ENCODE peak calls at places on chromosomes 1 and 21, in four cellular contexts. One of them, this sample, is unnamed.

GRCh38 chr21:37702241-37702640 is 214.0 kb downstream of the KCNJ6 start:
- DNase-seq in astrocyte of the spinal cord: no peak
- DNase-seq in heart left ventricle: no peak
- DNase-seq in left ventricle myocardium inferior: no peak
- DNase-seq in this sample: no peak

GRCh38 chr1:189616893-189617292 is 860.8 kb downstream of the BRINP3 start:
- DNase-seq in astrocyte of the spinal cord: peak
- DNase-seq in heart left ventricle: no peak
- DNase-seq in left ventricle myocardium inferior: no peak
- DNase-seq in this sample: no peak

GRCh38 chr1:169874229-169874628 is 19.5 kb downstream of the SCYL3 start:
- DNase-seq in astrocyte of the spinal cord: peak
- DNase-seq in heart left ventricle: no peak
- DNase-seq in left ventricle myocardium inferior: no peak
- DNase-seq in this sample: peak

GRCh38 chr1:76944942-76945341 is 77.7 kb downstream of the ST6GALNAC5 start:
- DNase-seq in astrocyte of the spinal cord: peak
- DNase-seq in heart left ventricle: no peak
- DNase-seq in left ventricle myocardium inferior: no peak
- DNase-seq in this sample: no peak

GRCh38 chr1:22259581-22260282 is 116.8 kb upstream of the WNT4 start:
- DNase-seq in astrocyte of the spinal cord: peak
- DNase-seq in heart left ventricle: no peak
- DNase-seq in left ventricle myocardium inferior: no peak
- DNase-seq in this sample: no peak

GRCh38 chr1:89121641-89122040 is 4.3 kb downstream of the GBP2 start:
- DNase-seq in astrocyte of the spinal cord: no peak
- DNase-seq in heart left ventricle: no peak
- DNase-seq in left ventricle myocardium inferior: no peak
- DNase-seq in this sample: no peak

GRCh38 chr21:34890724-34891609 is 158.1 kb downstream of the RUNX1 start:
- DNase-seq in astrocyte of the spinal cord: peak
- DNase-seq in heart left ventricle: peak
- DNase-seq in left ventricle myocardium inferior: peak
- DNase-seq in this sample: no peak

GRCh38 chr1:110189181-110189580 is 20.9 kb upstream of the KCNC4 start:
- DNase-seq in astrocyte of the spinal cord: no peak
- DNase-seq in heart left ventricle: peak
- DNase-seq in left ventricle myocardium inferior: no peak
- DNase-seq in this sample: no peak

GRCh38 chr21:28104346-28104745 is 888.3 kb downstream of the LTN1 start:
- DNase-seq in astrocyte of the spinal cord: no peak
- DNase-seq in heart left ventricle: no peak
- DNase-seq in left ventricle myocardium inferior: no peak
- DNase-seq in this sample: no peak

GRCh38 chr21:45279446-45280177 is 8.1 kb downstream of the POFUT2 start:
- DNase-seq in astrocyte of the spinal cord: no peak
- DNase-seq in heart left ventricle: no peak
- DNase-seq in left ventricle myocardium inferior: no peak
- DNase-seq in this sample: no peak

GRCh38 chr1:233543338-233544255 is 70.3 kb upstream of the KCNK1 start:
- DNase-seq in astrocyte of the spinal cord: peak
- DNase-seq in heart left ventricle: no peak
- DNase-seq in left ventricle myocardium inferior: no peak
- DNase-seq in this sample: no peak

GRCh38 chr21:36916718-36917117 is 49.8 kb downstream of the HLCS start:
- DNase-seq in astrocyte of the spinal cord: no peak
- DNase-seq in heart left ventricle: no peak
- DNase-seq in left ventricle myocardium inferior: no peak
- DNase-seq in this sample: no peak

GRCh38 chr21:39754811-39755210 is 9.8 kb downstream of the IGSF5 start:
- DNase-seq in astrocyte of the spinal cord: no peak
- DNase-seq in heart left ventricle: no peak
- DNase-seq in left ventricle myocardium inferior: no peak
- DNase-seq in this sample: no peak

GRCh38 chr1:167499657-167500056 is 18.7 kb downstream of the CD247 start:
- DNase-seq in astrocyte of the spinal cord: no peak
- DNase-seq in heart left ventricle: no peak
- DNase-seq in left ventricle myocardium inferior: no peak
- DNase-seq in this sample: no peak

GRCh38 chr1:65170511-65171142 is 22.6 kb downstream of the AK4 start:
- DNase-seq in astrocyte of the spinal cord: peak
- DNase-seq in heart left ventricle: no peak
- DNase-seq in left ventricle myocardium inferior: peak
- DNase-seq in this sample: no peak

GRCh38 chr1:22930235-22930912 is 42.3 kb downstream of the LACTBL1 start:
- DNase-seq in astrocyte of the spinal cord: peak
- DNase-seq in heart left ventricle: peak
- DNase-seq in left ventricle myocardium inferior: peak
- DNase-seq in this sample: no peak

GRCh38 chr21:40433575-40433974 is 413.4 kb downstream of the DSCAM start:
- DNase-seq in astrocyte of the spinal cord: no peak
- DNase-seq in heart left ventricle: no peak
- DNase-seq in left ventricle myocardium inferior: no peak
- DNase-seq in this sample: no peak

GRCh38 chr1:212218911-212219310 is 66.3 kb upstream of the PPP2R5A start:
- DNase-seq in astrocyte of the spinal cord: peak
- DNase-seq in heart left ventricle: no peak
- DNase-seq in left ventricle myocardium inferior: no peak
- DNase-seq in this sample: peak

GRCh38 chr1:111214884-111215283 is 12.6 kb upstream of the CHI3L2 start:
- DNase-seq in astrocyte of the spinal cord: no peak
- DNase-seq in heart left ventricle: no peak
- DNase-seq in left ventricle myocardium inferior: no peak
- DNase-seq in this sample: no peak

GRCh38 chr1:113928129-113928949 is 785 bp upstream of the HIPK1 start:
- DNase-seq in astrocyte of the spinal cord: peak
- DNase-seq in heart left ventricle: no peak
- DNase-seq in left ventricle myocardium inferior: no peak
- DNase-seq in this sample: no peak

GRCh38 chr1:215669806-215670485 is 102.8 kb downstream of the KCTD3 start:
- DNase-seq in astrocyte of the spinal cord: no peak
- DNase-seq in heart left ventricle: no peak
- DNase-seq in left ventricle myocardium inferior: no peak
- DNase-seq in this sample: no peak

GRCh38 chr1:206502813-206503212 is 4.5 kb upstream of the RASSF5 start:
- DNase-seq in astrocyte of the spinal cord: no peak
- DNase-seq in heart left ventricle: no peak
- DNase-seq in left ventricle myocardium inferior: no peak
- DNase-seq in this sample: no peak

GRCh38 chr1:197485790-197486189 is 217.7 kb downstream of the CRB1 start:
- DNase-seq in astrocyte of the spinal cord: no peak
- DNase-seq in heart left ventricle: no peak
- DNase-seq in left ventricle myocardium inferior: no peak
- DNase-seq in this sample: no peak

GRCh38 chr1:246483204-246483933 is 23.7 kb downstream of the SMYD3 start:
- DNase-seq in astrocyte of the spinal cord: peak
- DNase-seq in heart left ventricle: no peak
- DNase-seq in left ventricle myocardium inferior: no peak
- DNase-seq in this sample: no peak

GRCh38 chr1:224223819-224224714 is 41.0 kb downstream of the DEGS1 start:
- DNase-seq in astrocyte of the spinal cord: peak
- DNase-seq in heart left ventricle: peak
- DNase-seq in left ventricle myocardium inferior: no peak
- DNase-seq in this sample: peak

GRCh38 chr21:36929622-36930021 is 36.8 kb downstream of the HLCS start:
- DNase-seq in astrocyte of the spinal cord: no peak
- DNase-seq in heart left ventricle: no peak
- DNase-seq in left ventricle myocardium inferior: no peak
- DNase-seq in this sample: no peak

GRCh38 chr21:29258626-29259335 is 39.9 kb upstream of the BACH1 start:
- DNase-seq in astrocyte of the spinal cord: peak
- DNase-seq in heart left ventricle: no peak
- DNase-seq in left ventricle myocardium inferior: no peak
- DNase-seq in this sample: peak

GRCh38 chr1:183913556-183913955 is 108.6 kb downstream of the RGL1 start:
- DNase-seq in astrocyte of the spinal cord: no peak
- DNase-seq in heart left ventricle: no peak
- DNase-seq in left ventricle myocardium inferior: no peak
- DNase-seq in this sample: no peak

GRCh38 chr1:23343246-23344110 is 606 bp downstream of the HNRNPR start:
- DNase-seq in astrocyte of the spinal cord: peak
- DNase-seq in heart left ventricle: no peak
- DNase-seq in left ventricle myocardium inferior: no peak
- DNase-seq in this sample: peak

GRCh38 chr1:180952657-180953013 is 39.9 kb downstream of the KIAA1614 start:
- DNase-seq in astrocyte of the spinal cord: no peak
- DNase-seq in heart left ventricle: no peak
- DNase-seq in left ventricle myocardium inferior: no peak
- DNase-seq in this sample: no peak

GRCh38 chr1:216686860-216687545 is 36.2 kb downstream of the ESRRG start:
- DNase-seq in astrocyte of the spinal cord: no peak
- DNase-seq in heart left ventricle: no peak
- DNase-seq in left ventricle myocardium inferior: no peak
- DNase-seq in this sample: no peak

GRCh38 chr1:82604524-82604923 is 803.8 kb downstream of the ADGRL2 start:
- DNase-seq in astrocyte of the spinal cord: no peak
- DNase-seq in heart left ventricle: no peak
- DNase-seq in left ventricle myocardium inferior: no peak
- DNase-seq in this sample: no peak

GRCh38 chr1:14660795-14661194 is 62.3 kb downstream of the KAZN start:
- DNase-seq in astrocyte of the spinal cord: no peak
- DNase-seq in heart left ventricle: no peak
- DNase-seq in left ventricle myocardium inferior: no peak
- DNase-seq in this sample: no peak

GRCh38 chr1:31460027-31460426 is 47.0 kb downstream of the SERINC2 start:
- DNase-seq in astrocyte of the spinal cord: no peak
- DNase-seq in heart left ventricle: no peak
- DNase-seq in left ventricle myocardium inferior: no peak
- DNase-seq in this sample: no peak
- TF ChIP-seq CTCF in astrocyte of the spinal cord: peak
- TF ChIP-seq CTCF in heart left ventricle: peak
- TF ChIP-seq CTCF in left ventricle myocardium inferior: no peak
- TF ChIP-seq CTCF in this sample: peak

DNA sequence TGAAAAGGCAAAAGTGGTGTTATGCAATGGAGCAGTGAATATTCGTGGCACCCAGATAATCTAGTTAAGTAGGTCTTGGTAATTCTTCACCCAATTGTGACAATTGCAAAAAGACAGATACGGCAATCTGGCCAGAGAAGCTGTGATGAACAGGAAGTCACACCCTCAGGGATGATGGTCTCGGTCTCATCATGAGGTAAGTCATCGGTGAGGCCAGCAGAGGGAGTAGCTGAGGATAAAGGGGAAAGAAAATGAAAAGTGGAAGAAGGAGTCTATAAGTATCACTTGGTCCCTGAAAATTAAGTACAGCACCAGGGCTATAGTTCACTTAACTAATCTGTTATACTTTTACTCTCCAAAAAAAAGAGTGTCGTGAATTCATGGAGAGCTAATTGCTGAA is 258.8 kb upstream of the NCAM2 start:
- DNase-seq in astrocyte of the spinal cord: no peak
- DNase-seq in heart left ventricle: no peak
- DNase-seq in left ventricle myocardium inferior: no peak
- DNase-seq in this sample: no peak
- TF ChIP-seq CTCF in astrocyte of the spinal cord: no peak
- TF ChIP-seq CTCF in heart left ventricle: no peak
- TF ChIP-seq CTCF in left ventricle myocardium inferior: no peak
- TF ChIP-seq CTCF in this sample: no peak

GRCh38 chr1:160082487-160082886 is 1.1 kb downstream of the KCNJ9 start:
- DNase-seq in astrocyte of the spinal cord: no peak
- DNase-seq in heart left ventricle: no peak
- DNase-seq in left ventricle myocardium inferior: no peak
- DNase-seq in this sample: no peak

GRCh38 chr1:160085686-160086089 is 4.3 kb downstream of the KCNJ9 start:
- DNase-seq in astrocyte of the spinal cord: peak
- DNase-seq in heart left ventricle: peak
- DNase-seq in left ventricle myocardium inferior: peak
- DNase-seq in this sample: peak

GRCh38 chr1:160082926-160083325 is 1.6 kb downstream of the KCNJ9 start:
- DNase-seq in astrocyte of the spinal cord: no peak
- DNase-seq in heart left ventricle: no peak
- DNase-seq in left ventricle myocardium inferior: no peak
- DNase-seq in this sample: no peak

GRCh38 chr1:160084771-160085321 is 3.5 kb downstream of the KCNJ9 start:
- DNase-seq in astrocyte of the spinal cord: no peak
- DNase-seq in heart left ventricle: no peak
- DNase-seq in left ventricle myocardium inferior: no peak
- DNase-seq in this sample: no peak

DNA sequence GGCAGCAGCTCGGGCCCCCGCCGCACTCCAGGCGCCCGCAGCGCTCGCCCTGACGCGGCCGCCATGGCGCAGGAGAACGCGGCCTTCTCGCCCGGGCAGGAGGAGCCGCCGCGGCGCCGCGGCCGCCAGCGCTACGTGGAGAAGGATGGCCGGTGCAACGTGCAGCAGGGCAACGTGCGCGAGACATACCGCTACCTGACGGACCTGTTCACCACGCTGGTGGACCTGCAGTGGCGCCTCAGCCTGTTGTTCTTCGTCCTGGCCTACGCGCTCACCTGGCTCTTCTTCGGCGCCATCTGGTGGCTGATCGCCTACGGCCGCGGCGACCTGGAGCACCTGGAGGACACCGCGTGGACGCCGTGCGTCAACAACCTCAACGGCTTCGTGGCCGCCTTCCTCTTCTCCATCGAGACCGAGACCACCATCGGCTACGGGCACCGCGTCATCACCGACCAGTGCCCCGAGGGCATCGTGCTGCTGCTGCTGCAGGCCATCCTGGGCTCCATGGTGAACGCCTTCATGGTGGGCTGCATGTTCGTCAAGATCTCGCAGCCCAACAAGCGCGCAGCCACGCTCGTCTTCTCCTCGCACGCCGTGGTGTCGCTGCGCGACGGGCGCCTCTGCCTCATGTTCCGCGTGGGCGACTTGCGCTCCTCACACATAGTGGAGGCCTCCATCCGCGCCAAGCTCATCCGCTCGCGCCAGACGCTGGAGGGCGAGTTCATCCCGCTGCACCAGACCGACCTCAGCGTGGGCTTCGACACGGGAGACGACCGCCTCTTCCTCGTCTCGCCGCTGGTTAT is 2.8 kb downstream of the KCNJ9 start:
- DNase-seq in astrocyte of the spinal cord: no peak
- DNase-seq in heart left ventricle: peak
- DNase-seq in left ventricle myocardium inferior: peak
- DNase-seq in this sample: no peak
- TF ChIP-seq CTCF in astrocyte of the spinal cord: peak
- TF ChIP-seq CTCF in heart left ventricle: peak
- TF ChIP-seq CTCF in left ventricle myocardium inferior: peak
- TF ChIP-seq CTCF in this sample: peak

DNA sequence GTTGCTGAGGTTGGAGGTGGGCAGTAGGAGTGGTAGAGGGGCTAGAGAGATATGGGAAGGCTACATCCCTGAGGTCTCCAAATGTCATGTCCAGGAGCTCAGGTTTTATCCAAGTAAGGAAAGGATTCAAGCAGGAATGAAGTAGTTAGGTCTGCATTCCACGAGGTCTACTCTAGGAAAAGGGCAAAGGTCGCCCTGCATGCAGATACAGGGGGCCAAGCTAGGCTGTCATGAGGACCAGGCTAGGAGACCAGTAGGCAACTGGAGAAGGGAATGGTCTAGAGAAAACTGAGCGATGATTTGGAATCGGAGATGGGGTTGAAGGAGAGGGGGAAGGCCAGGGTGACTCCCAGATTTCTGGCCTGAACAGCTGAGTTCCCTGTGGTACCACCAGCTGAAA is 48.7 kb downstream of the IRF2BP2 start:
- DNase-seq in astrocyte of the spinal cord: no peak
- DNase-seq in heart left ventricle: no peak
- DNase-seq in left ventricle myocardium inferior: no peak
- DNase-seq in this sample: no peak
- TF ChIP-seq CTCF in astrocyte of the spinal cord: no peak
- TF ChIP-seq CTCF in heart left ventricle: no peak
- TF ChIP-seq CTCF in left ventricle myocardium inferior: no peak
- TF ChIP-seq CTCF in this sample: no peak

This sample was measured in AG04450.